ENCODE peak calls at places on chromosomes 11 and 22, in four cellular contexts. L is CD8-positive, alpha-beta T cell; C is AG04450; G is BE2C. A is an unnamed sample.

GRCh38 chr11:3605279-3605662 is 36.5 kb downstream of the ART5 start:
- DNase-seq in L (no peak), C (no peak), G (no peak), A (no peak)

GRCh38 chr11:70574725-70575347 is 176.5 kb downstream of the CTTN start:
- DNase-seq in L (no peak), C (no peak), G (no peak), A (no peak)

GRCh38 chr11:97703815-97704214 is 1314.0 kb downstream of the JRKL start:
- DNase-seq in L (no peak), C (no peak), G (no peak), A (no peak)

GRCh38 chr11:123193742-123194141 is 1.3 kb downstream of the CLMP start:
- DNase-seq in L (no peak), C (no peak), G (no peak), A (no peak)

GRCh38 chr11:122721964-122722266 is 66.4 kb downstream of the UBASH3B start:
- DNase-seq in L (no peak), C (peak), G (no peak), A (no peak)

GRCh38 chr11:129785383-129786111 is 30.1 kb upstream of the TMEM45B start:
- DNase-seq in L (no peak), C (no peak), G (no peak), A (no peak)

GRCh38 chr11:8059571-8060011 is 21.4 kb upstream of the TUB start:
- DNase-seq in L (no peak), C (no peak), G (no peak), A (no peak)

GRCh38 chr22:46754110-46754799 is 8.2 kb upstream of the TBC1D22A start:
- DNase-seq in L (no peak), C (peak), G (peak), A (peak)

GRCh38 chr22:41777749-41778395 is 22.6 kb upstream of the CCDC134 start:
- DNase-seq in L (no peak), C (no peak), G (no peak), A (no peak)

GRCh38 chr11:45275823-45276222 is 10.3 kb downstream of the SYT13 start:
- DNase-seq in L (no peak), C (no peak), G (no peak), A (no peak)

GRCh38 chr11:78731008-78731407 is 156.3 kb upstream of the NARS2 start:
- DNase-seq in L (no peak), C (no peak), G (peak), A (peak)

GRCh38 chr11:68340784-68341556 is 28.6 kb downstream of the LRP5 start:
- DNase-seq in L (no peak), C (no peak), G (no peak), A (no peak)

GRCh38 chr11:68036141-68036716 is 2.6 kb upstream of the TCIRG1 start:
- DNase-seq in L (no peak), C (no peak), G (peak), A (no peak)

GRCh38 chr11:130675456-130675855 is 227.0 kb downstream of the ADAMTS15 start:
- DNase-seq in L (no peak), C (no peak), G (peak), A (no peak)

GRCh38 chr11:66858186-66858938 is 1.5 kb downstream of the LRFN4 start:
- DNase-seq in L (no peak), C (no peak), G (peak), A (no peak)

GRCh38 chr11:63512816-63513215 is 6.9 kb downstream of the LGALS12 start:
- DNase-seq in L (no peak), C (no peak), G (no peak), A (no peak)

GRCh38 chr11:110093407-110094297 is 460 bp downstream of the ZC3H12C start:
- DNase-seq in L (no peak), C (no peak), G (peak), A (no peak)

GRCh38 chr11:2436013-2436520 is 8.2 kb downstream of the TRPM5 start:
- DNase-seq in L (no peak), C (no peak), G (no peak), A (no peak)

GRCh38 chr22:46707827-46708570 is 30.1 kb downstream of the CERK start:
- DNase-seq in L (no peak), C (no peak), G (no peak), A (no peak)

GRCh38 chr11:2694995-2695939 is 4.5 kb downstream of the KCNQ1OT1 start:
- DNase-seq in L (no peak), C (no peak), G (no peak), A (no peak)

GRCh38 chr11:8267831-8268529 is 4.3 kb upstream of the LMO1 start:
- DNase-seq in L (no peak), C (no peak), G (peak), A (no peak)

GRCh38 chr22:46815896-46816721 is 53.7 kb downstream of the TBC1D22A start:
- DNase-seq in L (no peak), C (no peak), G (no peak), A (no peak)

GRCh38 chr11:1937616-1938342 is 9.4 kb upstream of the MRPL23 start:
- DNase-seq in L (no peak), C (no peak), G (peak), A (no peak)

GRCh38 chr22:33481550-33481949 is 423.4 kb upstream of the SYN3 start:
- DNase-seq in L (no peak), C (no peak), G (no peak), A (no peak)

GRCh38 chr11:34564406-34564805 is 50.8 kb upstream of the ELF5 start:
- DNase-seq in L (no peak), C (no peak), G (no peak), A (no peak)

GRCh38 chr11:113505046-113505445 is 29.8 kb upstream of the DRD2 start:
- DNase-seq in L (no peak), C (no peak), G (no peak), A (no peak)
- TF ChIP-seq CTCF in L (no peak), C (no peak), G (no peak), A (no peak)

GRCh38 chr11:15969701-15970329 is 386.5 kb downstream of the SOX6 start:
- DNase-seq in L (no peak), C (peak), G (no peak), A (no peak)

GRCh38 chr11:15970506-15971214 is 385.7 kb downstream of the SOX6 start:
- DNase-seq in L (no peak), C (no peak), G (no peak), A (no peak)

GRCh38 chr11:15967966-15968365 is 388.4 kb downstream of the SOX6 start:
- DNase-seq in L (no peak), C (no peak), G (no peak), A (no peak)

GRCh38 chr11:15968461-15969130 is 387.8 kb downstream of the SOX6 start:
- DNase-seq in L (no peak), C (no peak), G (no peak), A (no peak)

DNA sequence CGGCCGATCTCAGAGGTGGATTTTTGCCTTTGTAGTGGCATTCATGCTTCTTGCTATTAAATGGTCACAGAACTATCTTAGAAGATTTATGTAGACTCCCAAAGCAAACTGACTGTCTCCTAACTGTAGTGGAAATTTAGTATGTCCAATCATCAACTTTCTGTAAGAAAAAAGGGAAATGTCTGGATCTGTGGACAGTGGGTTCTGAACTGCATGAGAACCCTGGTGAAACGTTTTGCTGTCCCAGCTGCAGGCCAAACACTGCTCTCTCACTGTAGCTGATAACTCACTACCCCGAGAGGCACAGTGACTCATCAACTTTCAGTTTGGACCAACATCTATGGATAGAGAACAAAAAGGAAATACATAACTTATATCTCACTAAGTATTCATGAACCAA is 387.1 kb downstream of the SOX6 start:
- DNase-seq in L (no peak), C (peak), G (peak), A (no peak)
- H3K4me3 ChIP-seq in L (no peak), C (no peak), G (no peak), A (no peak)

DNA sequence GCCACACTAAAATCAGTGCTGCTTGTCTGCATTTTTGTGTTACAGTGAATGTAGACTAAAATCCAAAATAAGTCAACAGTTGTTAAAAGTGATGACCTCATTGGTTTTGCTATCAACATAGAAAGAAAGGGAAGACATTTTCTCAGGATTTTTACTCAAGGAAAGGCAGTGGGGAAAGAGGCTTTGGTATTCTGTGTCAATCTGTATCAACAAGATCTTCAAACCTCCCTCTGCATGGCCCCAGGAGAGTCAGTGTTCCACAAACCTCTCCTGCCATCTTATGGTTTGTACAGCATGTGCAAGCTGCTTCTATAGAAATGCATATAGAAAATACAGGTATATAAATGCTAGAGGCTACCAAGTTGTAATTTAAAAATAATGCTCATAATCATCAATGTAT is 13.8 kb upstream of the OR51M1 start:
- DNase-seq in L (no peak), C (peak), G (no peak), A (no peak)
- TF ChIP-seq CTCF in L (no peak), C (peak), G (no peak), A (peak)

GRCh38 chr22:43252319-43252718 is 65.4 kb upstream of the TTLL12 start:
- DNase-seq in L (no peak), C (no peak), G (no peak), A (no peak)
- H3K4me3 ChIP-seq in L (no peak), C (no peak), G (no peak), A (no peak)

DNA sequence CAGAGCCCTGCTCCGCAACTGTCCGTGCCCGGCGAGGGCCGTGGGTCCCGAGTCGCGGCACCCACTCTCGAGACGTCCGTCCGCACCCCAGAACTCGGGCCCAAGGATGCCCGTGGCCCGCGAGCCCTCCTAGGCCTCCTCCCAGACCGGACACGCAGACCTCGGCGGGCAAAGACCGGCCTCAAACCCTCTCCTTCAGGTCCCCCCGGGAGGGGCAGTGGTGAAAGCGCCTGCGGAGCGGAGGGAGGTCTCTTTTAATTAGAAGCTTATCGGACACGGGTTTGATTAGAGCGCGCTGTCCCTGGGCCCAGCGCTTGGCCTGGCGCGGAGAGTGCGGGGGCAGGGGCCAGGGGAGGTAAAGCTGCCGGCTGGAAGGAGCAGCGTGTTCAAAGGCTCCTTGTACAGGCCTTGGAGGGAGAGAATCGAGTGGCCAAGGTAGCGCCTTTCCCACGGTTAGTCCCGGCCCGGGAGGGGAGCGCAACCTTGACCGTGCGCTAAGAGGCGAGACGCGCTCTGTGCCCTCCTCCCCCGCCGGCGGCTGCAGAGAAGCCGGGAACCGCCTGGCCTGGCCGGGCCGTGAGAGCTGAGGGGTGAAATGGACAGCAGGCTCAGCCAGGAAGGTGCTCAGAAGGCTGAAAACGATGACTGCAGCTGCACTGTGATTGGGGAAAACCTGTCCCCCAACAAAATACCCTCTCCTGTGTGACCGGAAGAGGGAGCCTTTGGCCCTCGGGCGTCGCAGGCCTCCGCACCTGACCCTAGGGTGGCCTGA is 4.6 kb downstream of the WT1 start:
- DNase-seq in L (no peak), C (no peak), G (no peak), A (no peak)
- TF ChIP-seq CTCF in L (no peak), C (peak), G (no peak), A (peak)